ENCODE peak calls at places on chromosome 18, in ten cellular contexts. U, W, J, Q, I, Z, K, M, O and P are unnamed samples.

GRCh38 chr18:59655661-59656060 is 41.6 kb downstream of the CCBE1 start:
- DNase-seq in U (no peak), I (no peak), K (no peak), O (no peak), M (no peak), Z (no peak), Q (no peak), W (no peak), J (no peak), P (no peak)

GRCh38 chr18:37564796-37565137 is 831 bp downstream of the CELF4 start:
- DNase-seq in O (no peak), M (peak; percentile 89), I (peak; percentile 44), U (peak; percentile 42), K (no peak), W (no peak), Z (no peak), Q (peak; percentile 38), J (peak; percentile 48), P (peak; percentile 43)

GRCh38 chr18:22676423-22676822 is 256.7 kb upstream of the RBBP8 start:
- DNase-seq in K (no peak), O (no peak), M (no peak), J (peak; percentile 32), U (no peak), W (no peak), Q (no peak), I (no peak), Z (no peak), P (no peak)

GRCh38 chr18:79938196-79938595 is 13.3 kb downstream of the SLC66A2 start:
- DNase-seq in U (no peak), Z (no peak), Q (no peak), J (no peak), M (no peak), W (no peak), K (no peak), I (no peak), O (no peak), P (no peak)

GRCh38 chr18:71784777-71785176 is 759.4 kb downstream of the CBLN2 start:
- DNase-seq in Z (no peak), O (no peak), J (no peak), W (peak; percentile 3), Q (no peak), U (no peak), K (no peak), I (no peak), M (no peak), P (peak; percentile 16)

GRCh38 chr18:32629990-32630389 is 142.8 kb downstream of the KLHL14 start:
- DNase-seq in I (no peak), Q (no peak), M (no peak), U (no peak), O (no peak), K (no peak), Z (no peak), J (no peak), W (no peak), P (no peak)

GRCh38 chr18:76592981-76593381 is 97.9 kb upstream of the ZNF516 start:
- DNase-seq in M (no peak), J (peak; percentile 20), U (no peak), Q (no peak), O (no peak), W (no peak), I (no peak), K (no peak), Z (no peak), P (no peak)

GRCh38 chr18:8943900-8944870 is 158.3 kb upstream of the NDUFV2 start:
- DNase-seq in O (no peak), W (no peak), Z (no peak), U (no peak), M (no peak), J (peak; percentile 80), K (no peak), Q (peak; percentile 77), I (no peak), P (no peak)

GRCh38 chr18:76350134-76351025 is 144.7 kb downstream of the ZNF516 start:
- DNase-seq in K (no peak), Q (no peak), J (no peak), U (no peak), W (no peak), O (no peak), Z (no peak), I (no peak), M (no peak), P (no peak)

GRCh38 chr18:12403601-12404506 is 3.9 kb upstream of the PRELID3A start:
- DNase-seq in K (no peak), M (no peak), U (no peak), J (peak; percentile 90), O (peak; percentile 71), Z (no peak), I (peak; percentile 24), W (peak; percentile 72), Q (peak; percentile 74), P (peak; percentile 10)

GRCh38 chr18:48229445-48230052 is 179.6 kb downstream of the ZBTB7C start:
- DNase-seq in Z (no peak), M (no peak), U (no peak), I (no peak), K (no peak), J (no peak), Q (no peak), W (no peak), O (no peak), P (no peak)
- TF ChIP-seq CTCF in Z (no peak), M (no peak), U (no peak), I (no peak), K (no peak), J (no peak), Q (no peak), W (no peak), O (peak; percentile 24), P (no peak)

GRCh38 chr18:75208055-75208835 is 694 bp downstream of the PTGR3 start:
- DNase-seq in U (peak; percentile 52), I (peak; percentile 53), Q (peak; percentile 46), K (peak; percentile 72), J (peak; percentile 65), W (no peak), O (no peak), Z (peak; percentile 24), M (peak; percentile 45), P (peak; percentile 63)
- TF ChIP-seq CTCF in U (no peak), I (peak; percentile 13), Q (peak; percentile 12), K (no peak), J (no peak), W (no peak), O (no peak), Z (no peak), M (peak; percentile 18), P (no peak)

GRCh38 chr18:45567123-45567522 is 48.2 kb upstream of the SLC14A2 start:
- DNase-seq in K (no peak), W (no peak), O (no peak), J (peak; percentile 28), Q (peak; percentile 55), I (no peak), U (no peak), M (no peak), Z (no peak), P (no peak)

GRCh38 chr18:45568017-45568416 is 47.3 kb upstream of the SLC14A2 start:
- DNase-seq in W (no peak), J (no peak), U (no peak), Q (no peak), I (no peak), Z (no peak), M (no peak), K (no peak), O (no peak), P (no peak)

GRCh38 chr18:45571161-45571560 is 44.1 kb upstream of the SLC14A2 start:
- DNase-seq in K (no peak), W (no peak), J (no peak), Z (no peak), O (no peak), I (no peak), U (no peak), M (no peak), Q (no peak), P (no peak)

GRCh38 chr18:45569566-45569965 is 45.7 kb upstream of the SLC14A2 start:
- DNase-seq in M (no peak), W (no peak), O (no peak), Q (no peak), U (no peak), I (no peak), K (no peak), Z (no peak), J (no peak), P (no peak)

DNA sequence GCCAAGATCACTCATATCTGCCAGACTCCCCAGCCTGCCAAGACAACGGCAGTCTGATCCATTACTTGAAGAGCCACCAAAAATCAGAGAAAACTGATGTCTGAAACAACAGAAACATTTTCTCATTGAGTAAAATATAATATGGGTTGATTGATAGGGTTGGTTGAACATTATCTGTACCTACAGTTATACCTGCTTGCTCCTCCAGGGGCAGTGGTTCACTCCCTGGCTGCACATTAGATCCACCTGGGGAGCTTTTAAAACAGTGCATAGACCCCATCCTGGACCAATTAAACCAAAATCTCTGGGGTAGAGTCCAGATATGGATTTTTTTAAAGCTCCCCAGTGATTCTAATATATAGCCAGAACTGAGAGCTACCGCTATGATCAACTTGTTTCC is 43.6 kb upstream of the SLC14A2 start:
- DNase-seq in Z (no peak), J (no peak), U (no peak), W (no peak), I (no peak), M (no peak), K (no peak), O (no peak), Q (no peak), P (no peak)
- TF ChIP-seq CTCF in Z (no peak), J (peak; percentile 30), U (no peak), W (no peak), I (no peak), M (peak; percentile 55), K (peak; percentile 40), O (peak; percentile 54), Q (peak; percentile 40), P (no peak)

DNA sequence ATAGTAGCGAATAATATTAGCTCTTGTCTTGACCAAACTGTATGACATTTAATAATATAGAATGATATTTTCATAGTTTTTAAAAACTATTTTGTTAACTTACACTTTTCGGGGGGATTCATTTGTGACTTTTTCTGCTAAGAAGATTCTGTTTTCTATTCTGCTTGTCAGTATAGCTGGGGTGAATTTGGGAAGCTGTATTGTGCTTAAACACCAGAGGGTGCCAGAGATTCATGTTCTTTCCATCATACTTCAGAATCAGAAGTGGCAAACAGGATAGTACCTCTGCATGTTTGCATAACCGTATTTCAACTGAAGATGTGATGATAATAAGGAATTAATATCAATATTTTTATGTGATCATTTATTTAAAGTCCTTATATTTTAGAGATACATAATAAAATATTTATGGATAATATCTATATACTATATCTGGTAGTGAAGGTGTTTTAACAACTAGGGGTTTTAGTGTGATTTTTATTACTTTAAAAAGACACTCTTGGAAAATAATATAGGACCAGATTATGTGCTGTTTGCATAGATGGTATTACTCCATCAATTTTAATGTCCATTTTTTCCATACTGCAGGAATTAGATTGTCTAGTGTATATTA is 81.0 kb downstream of the TAF4B start:
- DNase-seq in O (no peak), U (no peak), I (peak; percentile 56), Z (no peak), K (peak; percentile 14), W (peak; percentile 33), M (peak; percentile 51), Q (peak; percentile 69), J (peak; percentile 75), P (peak; percentile 55)
- TF ChIP-seq CTCF in O (peak; percentile 76), U (peak; percentile 32), I (peak; percentile 50), Z (peak; percentile 42), K (peak; percentile 68), W (peak; percentile 83), M (peak; percentile 86), Q (peak; percentile 77), J (peak; percentile 81), P (peak; percentile 43)